ENCODE peak calls at places on chromosomes 1 and 21, in six cellular contexts. L is fibroblast of pulmonary artery, P is lower leg skin, I is BJ, A is fibroblast of lung, J is psoas muscle. X is an unnamed sample.

GRCh38 chr1:203091761-203092330 is 6.0 kb upstream of the MYOG start:
- DNase-seq in L (no peak), P (peak), I (no peak), A (no peak), J (no peak), X (no peak)

GRCh38 chr1:57949168-57949567 is 525.3 kb upstream of the DAB1 start:
- DNase-seq in L (no peak), P (no peak), I (no peak), A (no peak), J (no peak), X (no peak)

GRCh38 chr1:109197163-109198042 is 16.3 kb upstream of the SARS1 start:
- DNase-seq in L (peak), P (peak), I (peak), A (peak), J (peak), X (peak)

GRCh38 chr1:150906329-150906728 is 19.4 kb downstream of the CTXND2 start:
- DNase-seq in L (no peak), P (no peak), I (no peak), A (no peak), J (no peak), X (no peak)

GRCh38 chr1:172429324-172430127 is 9.0 kb downstream of the C1orf105 start:
- DNase-seq in L (peak), P (no peak), I (peak), A (peak), J (no peak), X (peak)

GRCh38 chr1:38117444-38117887 is 70.9 kb upstream of the POU3F1 start:
- DNase-seq in L (no peak), P (peak), I (no peak), A (no peak), J (no peak), X (no peak)

GRCh38 chr1:9989773-9990172 is 7.3 kb upstream of the RBP7 start:
- DNase-seq in L (no peak), P (no peak), I (no peak), A (no peak), J (no peak), X (no peak)

GRCh38 chr1:5904551-5904950 is 87.7 kb downstream of the NPHP4 start:
- DNase-seq in L (no peak), P (peak), I (no peak), A (no peak), J (no peak), X (no peak)

GRCh38 chr1:97870574-97870973 is 50.3 kb downstream of the DPYD start:
- DNase-seq in L (no peak), P (no peak), I (no peak), A (no peak), J (no peak), X (no peak)

GRCh38 chr1:7422966-7423365 is 348.1 kb upstream of the VAMP3 start:
- DNase-seq in L (no peak), P (peak), I (no peak), A (no peak), J (no peak), X (no peak)

GRCh38 chr1:159653201-159653600 is 61.2 kb downstream of the CRP start:
- DNase-seq in L (peak), P (no peak), I (peak), A (no peak), J (no peak), X (peak)

GRCh38 chr1:213053455-213053854 is 2.4 kb downstream of the RPS6KC1 start:
- DNase-seq in L (no peak), P (no peak), I (no peak), A (no peak), J (no peak), X (no peak)

GRCh38 chr1:33256335-33256700 is at the start of gene ZNF362:
- DNase-seq in L (peak), P (peak), I (no peak), A (peak), J (peak), X (no peak)

GRCh38 chr1:81867235-81867634 is 66.5 kb downstream of the ADGRL2 start:
- DNase-seq in L (peak), P (no peak), I (no peak), A (no peak), J (no peak), X (no peak)

GRCh38 chr1:201511396-201511795 is 4.5 kb upstream of the CSRP1 start:
- DNase-seq in L (no peak), P (no peak), I (no peak), A (no peak), J (no peak), X (no peak)

GRCh38 chr1:47565676-47566075 is 127.8 kb downstream of the FOXD2 start:
- DNase-seq in L (no peak), P (no peak), I (no peak), A (no peak), J (no peak), X (no peak)

GRCh38 chr1:94836891-94837290 is 16.7 kb downstream of the SLC44A3 start:
- DNase-seq in L (no peak), P (no peak), I (no peak), A (no peak), J (no peak), X (no peak)

GRCh38 chr1:65119951-65120350 is 28.1 kb upstream of the AK4 start:
- DNase-seq in L (no peak), P (no peak), I (peak), A (no peak), J (no peak), X (no peak)

GRCh38 chr1:172699111-172699510 is 40.2 kb downstream of the FASLG start:
- DNase-seq in L (peak), P (no peak), I (no peak), A (no peak), J (no peak), X (no peak)

GRCh38 chr21:14058566-14058965 is 152.2 kb downstream of the LIPI start:
- DNase-seq in L (no peak), P (no peak), I (no peak), A (no peak), J (no peak), X (no peak)

GRCh38 chr1:224718470-224719053 is 102.4 kb downstream of the CNIH3 start:
- DNase-seq in L (no peak), P (no peak), I (no peak), A (no peak), J (no peak), X (no peak)
- H3K4me3 ChIP-seq in L (no peak), P (no peak), I (no peak), A (no peak), J (no peak), X (no peak)

GRCh38 chr1:24586970-24587820 is 31.3 kb downstream of the NCMAP start:
- DNase-seq in L (peak), P (no peak), I (no peak), A (peak), J (no peak), X (peak)
- TF ChIP-seq CTCF in L (peak), P (no peak), I (peak), A (peak), J (peak), X (peak)

GRCh38 chr1:1434812-1435093 is 737 bp upstream of the VWA1 start:
- DNase-seq in L (no peak), P (no peak), I (no peak), A (no peak), J (no peak), X (no peak)

GRCh38 chr1:1437033-1437903 is 1.8 kb downstream of the VWA1 start:
- DNase-seq in L (no peak), P (no peak), I (no peak), A (no peak), J (no peak), X (no peak)

GRCh38 chr1:1436634-1437032 is 1.1 kb downstream of the VWA1 start:
- DNase-seq in L (no peak), P (no peak), I (no peak), A (no peak), J (no peak), X (no peak)

GRCh38 chr1:1435094-1435903 is at the start of gene VWA1:
- DNase-seq in L (peak), P (no peak), I (no peak), A (peak), J (peak), X (no peak)

DNA sequence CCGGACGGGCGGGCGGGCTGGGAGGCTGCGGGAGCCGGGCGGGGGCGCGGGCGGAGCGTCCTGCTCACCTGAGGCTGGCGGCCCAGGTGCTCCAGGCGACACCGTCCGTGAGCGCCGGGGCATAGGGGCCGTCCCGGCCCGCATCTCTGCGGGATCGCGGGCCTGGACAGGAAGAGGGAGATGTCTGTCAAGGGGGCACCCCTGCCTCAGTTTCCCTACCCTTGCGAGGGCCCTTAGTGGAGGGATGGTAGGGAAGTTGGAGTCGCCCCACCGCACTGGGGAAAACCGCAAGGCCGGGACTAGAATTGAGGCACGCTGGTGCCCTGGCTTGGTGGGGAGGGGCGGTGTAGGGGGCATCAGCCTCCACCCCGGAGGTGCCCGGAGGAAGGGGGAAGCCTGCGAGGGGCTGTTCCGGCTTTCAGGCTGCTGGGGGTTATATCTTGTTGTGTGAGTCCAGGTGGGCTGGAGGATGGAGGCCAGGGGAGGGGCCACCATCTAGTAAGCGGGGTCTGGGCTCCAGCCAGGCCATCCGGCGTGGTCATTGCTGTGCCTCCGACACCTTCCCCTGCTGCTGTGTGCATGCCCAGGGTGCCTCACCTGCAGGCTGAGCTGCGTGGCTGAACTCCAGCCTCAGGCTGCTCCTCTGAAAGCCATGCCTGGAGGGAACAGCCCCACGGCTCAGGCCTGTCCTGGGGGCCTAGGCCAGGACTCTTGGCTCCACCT is 582 bp downstream of the VWA1 start:
- DNase-seq in L (no peak), P (no peak), I (no peak), A (no peak), J (no peak), X (no peak)
- H3K4me3 ChIP-seq in L (peak), P (no peak), I (peak), A (peak), J (peak), X (peak)

GRCh38 chr1:245995474-245995873 is 511.6 kb downstream of the SMYD3 start:
- DNase-seq in L (no peak), P (no peak), I (no peak), A (no peak), J (no peak), X (no peak)

GRCh38 chr1:245999697-246000637 is 507.1 kb downstream of the SMYD3 start:
- DNase-seq in L (no peak), P (no peak), I (no peak), A (no peak), J (no peak), X (no peak)

GRCh38 chr1:245996806-245997205 is 510.3 kb downstream of the SMYD3 start:
- DNase-seq in L (no peak), P (no peak), I (no peak), A (no peak), J (no peak), X (no peak)

GRCh38 chr1:246000638-246001015 is 506.5 kb downstream of the SMYD3 start:
- DNase-seq in L (no peak), P (no peak), I (no peak), A (no peak), J (no peak), X (no peak)

GRCh38 chr1:245997471-245998258 is 509.4 kb downstream of the SMYD3 start:
- DNase-seq in L (peak), P (no peak), I (no peak), A (peak), J (no peak), X (no peak)
- TF ChIP-seq CTCF in L (no peak), P (no peak), I (no peak), A (no peak), J (no peak), X (no peak)